ENCODE peak calls at places on chromosomes 13 and 19, in eight cellular contexts. W is psoas muscle; O is Peyer's patch; R is heart left ventricle; C is CD4-positive, alpha-beta T cell; J is fibroblast of the aortic adventitia; Q is cardiac muscle cell; K is mesothelial cell of epicardium. E is an unnamed sample.

GRCh38 chr13:79407349-79407979 is 1.4 kb upstream of the RBM26 start:
- DNase-seq in W (no peak), Q (no peak), J (no peak), O (no peak), R (no peak), K (no peak), C (no peak), E (no peak)

GRCh38 chr13:27783111-27783510 is 9.2 kb upstream of the GSX1 start:
- DNase-seq in Q (peak), R (no peak), C (no peak), J (peak), W (no peak), O (no peak), K (no peak), E (no peak)

GRCh38 chr13:30737511-30738342 is 2.4 kb downstream of the ALOX5AP start:
- DNase-seq in C (no peak), J (no peak), R (no peak), Q (no peak), K (no peak), O (no peak), W (no peak), E (no peak)

GRCh38 chr19:46265217-46265828 is 31.5 kb upstream of the HIF3A start:
- DNase-seq in Q (peak), R (no peak), J (peak), O (peak), C (peak), K (peak), W (no peak), E (peak)

GRCh38 chr13:89514534-89515312 is 1832.8 kb upstream of the MIR17HG start:
- DNase-seq in W (no peak), O (no peak), Q (peak), K (no peak), C (no peak), J (peak), R (no peak), E (no peak)

GRCh38 chr13:19845758-19846157 is 17.7 kb downstream of the ZMYM5 start:
- DNase-seq in J (peak), C (no peak), O (no peak), Q (peak), W (no peak), K (no peak), R (no peak), E (no peak)

GRCh38 chr13:91459485-91459884 is 61.1 kb downstream of the GPC5 start:
- DNase-seq in J (no peak), R (no peak), W (no peak), Q (no peak), O (no peak), C (no peak), K (no peak), E (no peak)

GRCh38 chr19:34017024-34017423 is 155.3 kb upstream of the LSM14A start:
- DNase-seq in J (no peak), R (no peak), Q (no peak), C (no peak), W (no peak), K (no peak), O (no peak), E (no peak)

GRCh38 chr13:36377822-36378480 is 31.8 kb upstream of the SPART start:
- DNase-seq in Q (peak), R (no peak), O (no peak), K (no peak), C (no peak), W (no peak), J (peak), E (no peak)

GRCh38 chr13:110000534-110001345 is 214.4 kb upstream of the IRS2 start:
- DNase-seq in O (no peak), W (no peak), R (no peak), J (no peak), Q (no peak), K (no peak), C (no peak), E (no peak)

GRCh38 chr13:109821038-109821545 is 34.7 kb upstream of the IRS2 start:
- DNase-seq in R (no peak), O (no peak), K (no peak), J (no peak), W (no peak), C (no peak), Q (no peak), E (no peak)

GRCh38 chr19:29492761-29493160 is 33.0 kb upstream of the VSTM2B start:
- DNase-seq in J (no peak), W (no peak), O (no peak), K (peak), R (no peak), C (no peak), Q (no peak), E (no peak)

GRCh38 chr19:33450689-33451088 is 70.9 kb downstream of the PEPD start:
- DNase-seq in Q (no peak), K (no peak), C (no peak), J (no peak), O (no peak), W (no peak), R (peak), E (no peak)

GRCh38 chr19:46021531-46022041 is 1.3 kb downstream of the PGLYRP1 start:
- DNase-seq in J (no peak), O (no peak), W (no peak), Q (no peak), C (no peak), R (no peak), K (no peak), E (no peak)

GRCh38 chr13:110593430-110594130 is 21.8 kb upstream of the NAXD start:
- DNase-seq in W (no peak), R (no peak), K (no peak), C (no peak), O (peak), J (peak), Q (peak), E (no peak)

GRCh38 chr19:35109395-35110112 is 6.1 kb upstream of the FXYD3 start:
- DNase-seq in J (no peak), W (peak), K (no peak), O (peak), R (no peak), Q (no peak), C (no peak), E (no peak)

GRCh38 chr19:28847468-28847867 is 365.5 kb downstream of the UQCRFS1 start:
- DNase-seq in R (no peak), Q (peak), C (no peak), W (no peak), K (no peak), O (no peak), J (peak), E (no peak)

GRCh38 chr19:55304279-55304978 is 20.6 kb downstream of the BRSK1 start:
- DNase-seq in J (peak), R (no peak), W (peak), C (no peak), K (no peak), O (peak), Q (peak), E (no peak)

GRCh38 chr19:17415107-17415506 is 4.7 kb upstream of the MVB12A start:
- DNase-seq in J (no peak), Q (peak), C (no peak), R (no peak), K (no peak), W (no peak), O (no peak), E (no peak)

GRCh38 chr13:23666576-23666975 is 96.4 kb downstream of the TNFRSF19 start:
- DNase-seq in J (no peak), Q (no peak), O (no peak), W (no peak), R (no peak), C (no peak), K (no peak), E (no peak)

GRCh38 chr19:13865578-13866462 is 11.1 kb upstream of the NANOS3 start:
- DNase-seq in R (no peak), J (no peak), C (no peak), K (no peak), Q (peak), W (peak), O (no peak), E (peak)

GRCh38 chr13:50428183-50428877 is 413.1 kb downstream of the KCNRG start:
- DNase-seq in R (no peak), O (no peak), Q (no peak), W (no peak), J (no peak), C (no peak), K (no peak), E (no peak)

GRCh38 chr13:87907202-87907601 is 236.0 kb downstream of the SLITRK5 start:
- DNase-seq in K (no peak), R (no peak), J (no peak), Q (no peak), O (no peak), C (no peak), W (no peak), E (no peak)

GRCh38 chr19:2013683-2013961 is 1.9 kb downstream of the BTBD2 start:
- DNase-seq in Q (no peak), K (no peak), J (no peak), W (no peak), O (no peak), C (no peak), R (no peak), E (no peak)

GRCh38 chr19:55857149-55857548 is 20.8 kb downstream of the NLRP4 start:
- DNase-seq in O (no peak), R (no peak), Q (no peak), C (no peak), K (no peak), J (no peak), W (no peak), E (no peak)

GRCh38 chr19:6740589-6741348 is 1.3 kb downstream of the TRIP10 start:
- DNase-seq in C (no peak), Q (peak), R (peak), W (peak), O (peak), J (no peak), K (peak), E (peak)

GRCh38 chr19:3609779-3610719 is 3.4 kb upstream of the TBXA2R start:
- DNase-seq in O (no peak), W (no peak), Q (no peak), J (peak), K (no peak), R (peak), C (no peak), E (no peak)

GRCh38 chr19:48784527-48784926 is 26.3 kb downstream of the BCAT2 start:
- DNase-seq in C (no peak), R (no peak), W (no peak), K (no peak), Q (peak), J (peak), O (no peak), E (no peak)

GRCh38 chr19:44807162-44807561 is 1.7 kb upstream of the BCAM start:
- DNase-seq in Q (no peak), W (no peak), O (peak), C (no peak), J (no peak), K (no peak), R (no peak), E (no peak)

GRCh38 chr19:15113245-15114152 is 6.3 kb downstream of the SYDE1 start:
- DNase-seq in R (peak), C (no peak), O (no peak), J (no peak), Q (no peak), K (no peak), W (peak), E (no peak)

GRCh38 chr19:41861098-41861768 is 1.2 kb downstream of the RPS19 start:
- DNase-seq in K (no peak), W (no peak), C (no peak), J (no peak), Q (no peak), O (no peak), R (no peak), E (no peak)

GRCh38 chr13:109770436-109770835 is 15.9 kb downstream of the IRS2 start:
- DNase-seq in K (no peak), C (no peak), W (no peak), R (no peak), Q (no peak), O (no peak), J (no peak), E (no peak)

GRCh38 chr19:7904074-7905020 is 670 bp downstream of the MAP2K7 start:
- DNase-seq in C (peak), K (no peak), J (no peak), W (peak), Q (no peak), R (peak), O (peak), E (no peak)

GRCh38 chr13:37148501-37148900 is 43.0 kb upstream of the CSNK1A1L start:
- DNase-seq in J (peak), W (no peak), R (no peak), Q (no peak), C (no peak), K (no peak), O (no peak), E (no peak)

GRCh38 chr13:43787998-43788397 is 1.2 kb upstream of the ENOX1 start:
- DNase-seq in K (no peak), R (no peak), C (no peak), O (no peak), Q (peak), J (peak), W (no peak), E (no peak)

GRCh38 chr19:10929402-10929794 is 787 bp downstream of the TIMM29 start:
- DNase-seq in K (no peak), Q (no peak), C (no peak), R (no peak), W (no peak), J (no peak), O (no peak), E (no peak)

GRCh38 chr13:41564046-41564445 is 106.7 kb downstream of the RGCC start:
- DNase-seq in R (no peak), K (no peak), C (no peak), O (no peak), W (no peak), J (peak), Q (peak), E (no peak)

GRCh38 chr13:41568143-41568989 is 111.0 kb downstream of the RGCC start:
- DNase-seq in K (no peak), W (no peak), R (no peak), C (no peak), O (no peak), J (no peak), Q (no peak), E (no peak)

GRCh38 chr13:41563501-41564001 is 106.2 kb downstream of the RGCC start:
- DNase-seq in C (no peak), W (no peak), J (peak), R (no peak), Q (peak), O (no peak), K (no peak), E (no peak)

GRCh38 chr13:41565221-41565620 is 107.9 kb downstream of the RGCC start:
- DNase-seq in R (no peak), O (no peak), Q (peak), J (peak), K (no peak), C (no peak), W (no peak), E (no peak)

DNA sequence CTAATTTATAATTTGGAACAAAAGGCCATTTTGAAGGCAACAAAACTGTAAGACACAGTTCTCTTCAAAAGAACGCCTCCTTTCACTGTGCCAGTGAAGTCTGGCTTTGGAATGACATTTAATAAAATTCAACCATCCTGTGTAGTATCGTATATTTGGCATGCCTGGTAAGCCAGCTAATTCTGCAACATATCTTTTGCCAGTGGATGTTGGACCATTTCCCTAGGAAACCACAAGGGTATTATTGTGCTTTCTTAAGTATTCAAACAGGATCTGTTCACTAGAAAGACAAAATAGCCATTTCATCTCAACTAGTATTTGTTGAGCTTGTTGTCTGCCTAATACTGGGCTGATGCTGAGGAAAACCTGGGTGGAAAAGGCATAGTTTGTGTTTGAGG is 111.6 kb downstream of the RGCC start:
- DNase-seq in J (peak), Q (peak), K (no peak), W (no peak), C (no peak), O (no peak), R (no peak), E (no peak)
- TF ChIP-seq CTCF in J (peak), Q (peak), K (no peak), W (no peak), C (no peak), O (no peak), R (no peak), E (no peak)

DNA sequence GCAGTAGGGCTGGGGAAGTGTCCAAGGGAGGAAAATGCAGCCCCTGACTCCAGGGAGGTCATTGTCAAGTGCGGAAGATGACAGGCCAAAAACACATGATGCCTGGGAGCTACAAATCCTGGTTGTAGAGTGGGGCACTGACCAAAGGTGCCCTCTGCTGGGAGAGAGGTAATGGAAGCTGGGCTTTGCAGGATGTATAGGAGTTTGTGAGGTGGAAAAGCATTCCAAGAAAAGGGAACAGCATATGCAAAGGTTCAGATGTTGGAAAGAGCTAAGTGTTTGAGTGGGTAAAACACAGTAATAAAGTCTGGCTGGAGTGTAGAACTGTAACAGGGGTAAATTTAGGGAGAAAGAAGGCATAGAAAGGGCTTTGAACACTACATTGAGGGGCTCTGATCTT is 46.9 kb upstream of the PTPRS start:
- DNase-seq in O (no peak), Q (no peak), W (no peak), R (no peak), K (no peak), J (no peak), C (no peak), E (no peak)
- TF ChIP-seq CTCF in O (no peak), Q (no peak), W (no peak), R (no peak), K (no peak), J (no peak), C (no peak), E (no peak)

GRCh38 chr19:38952395-38953165 is 21.8 kb downstream of the MRPS12 start:
- DNase-seq in O (peak), R (no peak), J (no peak), Q (peak), W (no peak), K (no peak), C (no peak), E (no peak)
- TF ChIP-seq CTCF in O (peak), R (no peak), J (no peak), Q (peak), W (no peak), K (no peak), C (peak), E (no peak)

DNA sequence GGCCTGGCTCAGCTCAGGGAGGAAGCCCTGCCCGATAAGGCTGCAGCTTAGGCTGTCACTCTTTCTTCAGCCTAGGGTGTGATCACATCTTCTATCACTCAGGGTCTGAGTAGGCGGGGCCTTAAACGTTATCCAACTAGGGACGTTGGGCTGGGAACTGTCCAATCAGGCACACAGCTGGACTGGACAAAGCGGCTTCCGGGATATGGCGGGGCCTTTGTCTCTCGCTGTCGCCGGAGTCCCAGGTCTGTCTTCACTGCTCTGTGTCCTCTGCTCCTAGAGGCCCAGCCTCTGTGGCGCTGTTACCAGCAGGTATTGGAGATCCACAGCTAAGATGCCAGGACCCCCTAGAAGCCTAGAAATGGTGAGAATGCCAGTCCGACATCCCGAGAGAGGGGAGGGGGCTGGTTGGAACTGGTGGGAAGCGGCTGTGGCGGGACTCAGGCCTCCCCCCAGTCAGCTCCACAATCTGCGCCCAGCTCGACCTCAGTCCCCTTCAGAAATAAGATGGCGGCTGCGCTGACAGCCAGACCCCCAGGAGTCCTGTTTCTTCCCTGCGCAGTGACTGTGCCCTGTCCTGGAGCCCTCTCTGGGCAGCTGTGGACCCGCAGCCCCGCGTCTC is at the start of gene ZNF254:
- DNase-seq in R (peak), Q (peak), O (peak), K (peak), C (peak), J (peak), W (peak), E (peak)
- TF ChIP-seq CTCF in R (no peak), Q (no peak), O (no peak), K (no peak), C (no peak), J (peak), W (no peak), E (no peak)

DNA sequence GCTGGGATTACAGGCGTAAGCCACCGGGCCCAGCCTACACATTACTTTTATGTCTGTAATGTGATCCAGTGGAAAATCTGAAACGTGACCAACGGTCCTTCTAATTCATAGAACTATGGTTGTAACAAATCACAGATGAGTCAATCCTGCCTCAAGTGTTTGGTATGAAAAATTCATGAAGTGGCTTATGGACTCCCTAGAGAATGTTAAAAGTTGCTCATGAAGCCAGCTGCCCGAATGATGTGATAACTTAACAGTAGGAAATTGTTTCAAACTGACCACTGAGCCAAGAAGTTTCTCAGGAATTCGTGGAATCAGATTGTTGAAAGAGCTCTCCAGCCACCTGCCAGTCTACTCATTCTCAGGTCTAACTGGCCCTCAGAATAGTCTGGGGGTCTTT is 59.4 kb upstream of the FARP1 start:
- DNase-seq in J (peak), W (no peak), K (no peak), O (no peak), C (no peak), Q (peak), R (no peak), E (no peak)
- TF ChIP-seq CTCF in J (no peak), W (no peak), K (no peak), O (no peak), C (no peak), Q (peak), R (no peak), E (no peak)

DNA sequence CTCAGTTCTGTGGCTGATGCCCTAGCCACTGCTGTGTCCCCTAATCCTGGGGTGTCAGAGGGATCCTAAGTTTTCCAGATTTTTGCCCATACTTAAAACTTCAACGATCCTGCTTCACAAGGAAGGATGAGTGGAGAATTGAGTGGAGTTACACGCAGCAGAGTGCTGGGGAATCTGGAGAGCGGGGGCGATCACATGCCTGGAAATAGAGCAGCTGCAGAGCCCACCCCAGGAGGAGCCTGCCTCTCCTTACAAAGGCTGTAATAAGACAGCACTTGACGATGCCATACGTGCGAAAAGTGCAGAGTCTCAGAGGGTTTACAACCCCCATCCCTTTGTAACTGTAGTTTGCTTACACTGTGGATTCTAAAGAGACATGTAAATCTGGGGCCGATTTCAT is 40.6 kb downstream of the SUGP2 start:
- DNase-seq in J (no peak), O (no peak), K (no peak), Q (no peak), W (no peak), C (no peak), R (no peak), E (no peak)
- TF ChIP-seq CTCF in J (no peak), O (no peak), K (no peak), Q (no peak), W (no peak), C (no peak), R (no peak), E (no peak)

E was measured in activated B cell treated with CpG ODN at 0.5 μM for 24 hours.